ENCODE peak calls at places on chromosome X, in nine cellular contexts. H is upper lobe of left lung; X is left ventricle myocardium inferior; R is CD8-positive, alpha-beta T cell; F is cardiac muscle cell; I is endodermal cell; Q is lung; T is hepatocyte; M is transverse colon. D is an unnamed sample.
A peak's percentile ranks its signal among the peaks of the same experiment; 100 is the strongest.

GRCh38 chrX:50813843-50814661 is at the start of gene SHROOM4:
- DNase-seq in I (peak; percentile 82), X (peak; percentile 40), H (peak; percentile 44), T (peak; percentile 74), R (no peak), F (peak; percentile 33), Q (peak; percentile 48), M (peak; percentile 46), D (peak; percentile 81)

GRCh38 chrX:110531873-110532272 is 173.2 kb downstream of the RTL9 start:
- DNase-seq in M (no peak), F (no peak), R (no peak), H (no peak), I (no peak), T (no peak), X (no peak), Q (no peak), D (no peak)

GRCh38 chrX:18833071-18833731 is 125.8 kb downstream of the PPEF1 start:
- DNase-seq in R (no peak), F (no peak), X (peak; percentile 32), T (no peak), Q (no peak), M (no peak), H (peak; percentile 24), I (no peak), D (no peak)

GRCh38 chrX:128622296-128622695 is 570.1 kb upstream of the ACTRT1 start:
- DNase-seq in R (no peak), T (no peak), I (no peak), M (no peak), Q (no peak), F (no peak), X (no peak), H (no peak), D (no peak)

GRCh38 chrX:82556588-82556987 is 951.5 kb upstream of the POU3F4 start:
- DNase-seq in X (no peak), R (no peak), F (no peak), M (no peak), Q (no peak), I (no peak), H (no peak), T (no peak), D (no peak)

GRCh38 chrX:106919932-106920452 is at the start of gene CLDN2:
- DNase-seq in I (peak; percentile 81), F (peak; percentile 64), H (no peak), T (no peak), X (no peak), R (no peak), Q (no peak), M (no peak), D (no peak)

GRCh38 chrX:138026211-138026610 is 460.3 kb downstream of the ZIC3 start:
- DNase-seq in M (no peak), H (no peak), T (peak; percentile 8), X (no peak), I (no peak), F (peak; percentile 23), Q (no peak), R (no peak), D (peak; percentile 44)

GRCh38 chrX:92260102-92260501 is 480.9 kb downstream of the PCDH11X start:
- DNase-seq in F (no peak), I (peak; percentile 59), Q (no peak), T (no peak), H (no peak), M (no peak), X (no peak), R (no peak), D (peak; percentile 24)

GRCh38 chrX:40867352-40867751 is 132.0 kb upstream of the MED14 start:
- DNase-seq in M (no peak), Q (no peak), F (peak; percentile 34), H (no peak), X (no peak), R (no peak), T (peak; percentile 54), I (no peak), D (peak; percentile 40)

GRCh38 chrX:13059676-13060499 is 15.5 kb upstream of the FAM9C start:
- DNase-seq in M (no peak), H (no peak), F (no peak), I (no peak), X (no peak), T (peak; percentile 54), Q (no peak), R (no peak), D (no peak)

GRCh38 chrX:115639481-115639880 is 78.5 kb downstream of the PLS3 start:
- DNase-seq in H (no peak), I (no peak), F (no peak), X (no peak), T (no peak), R (no peak), M (no peak), Q (no peak), D (no peak)

GRCh38 chrX:3037218-3037617 is 4.1 kb upstream of the ARSF start:
- DNase-seq in T (no peak), I (peak; percentile 18), M (no peak), Q (no peak), R (no peak), H (no peak), X (no peak), F (no peak), D (no peak)

GRCh38 chrX:139969286-139969685 is 4.0 kb upstream of the CXorf66 start:
- DNase-seq in X (no peak), Q (no peak), H (no peak), F (no peak), R (no peak), I (no peak), T (no peak), M (no peak), D (peak; percentile 21)

GRCh38 chrX:1535241-1536041 is 1.5 kb downstream of the P2RY8 start:
- DNase-seq in T (no peak), M (peak; percentile 39), I (no peak), Q (no peak), H (peak; percentile 68), X (no peak), F (no peak), R (peak; percentile 7), D (no peak)

GRCh38 chrX:74422029-74422352 is 698 bp downstream of the SLC16A2 start:
- DNase-seq in H (no peak), R (no peak), X (no peak), I (no peak), M (no peak), F (no peak), Q (no peak), T (no peak), D (no peak)
- H3K4me3 ChIP-seq in H (peak overlapping the region; percentile 20), R (no peak overlapping the region), X (peak overlapping the region; percentile 71), I (peak overlapping the region; percentile 76), M (peak overlapping the region; percentile 39), F (peak overlapping the region; percentile 40), Q (peak overlapping the region; percentile 33), T (peak overlapping the region; percentile 33), D (peak overlapping the region; percentile 62)

DNA sequence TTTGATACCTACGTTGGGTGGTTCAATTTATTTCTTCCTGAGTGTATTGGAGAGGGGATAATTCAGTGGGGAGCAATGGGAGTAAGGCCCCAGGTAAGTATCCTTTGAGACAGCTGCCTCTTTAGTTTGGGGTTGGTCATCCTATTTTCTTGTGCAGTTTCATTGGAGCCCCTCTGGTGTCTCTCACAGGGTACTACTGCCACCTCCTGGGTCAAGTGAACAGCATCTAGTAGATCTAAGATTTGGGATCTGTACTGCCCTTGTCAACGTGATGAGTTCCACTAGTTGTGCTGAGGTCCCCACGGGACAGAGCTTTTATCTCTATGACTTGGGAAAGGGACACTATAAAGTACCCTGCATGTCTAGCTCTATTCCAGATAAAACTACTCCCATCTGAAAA is 80.6 kb downstream of the PBDC1 start:
- DNase-seq in H (no peak), M (peak; percentile 31), T (peak; percentile 39), X (no peak), R (no peak), Q (no peak), I (peak; percentile 73), F (peak; percentile 43), D (peak; percentile 50)
- TF ChIP-seq CTCF in H (no peak), M (no peak), T (peak; percentile 51), X (peak; percentile 57), R (peak; percentile 41), Q (peak; percentile 23), I (peak; percentile 73), F (peak; percentile 47), D (peak; percentile 48)

GRCh38 chrX:71636438-71637252 is 18.3 kb upstream of the CXCR3 start:
- DNase-seq in M (peak; percentile 21), H (no peak), Q (no peak), R (no peak), X (no peak), T (no peak), F (no peak), I (no peak), D (no peak)

GRCh38 chrX:71637253-71637618 is 18.9 kb upstream of the CXCR3 start:
- DNase-seq in X (no peak), Q (no peak), M (no peak), I (no peak), T (no peak), R (no peak), F (no peak), H (no peak), D (no peak)

GRCh38 chrX:71629467-71629866 is 11.2 kb upstream of the CXCR3 start:
- DNase-seq in R (no peak), F (no peak), H (no peak), X (no peak), I (no peak), Q (no peak), M (no peak), T (no peak), D (no peak)

GRCh38 chrX:71634366-71634765 is 16.1 kb upstream of the CXCR3 start:
- DNase-seq in M (no peak), T (no peak), Q (no peak), R (no peak), X (peak; percentile 44), I (no peak), H (no peak), F (peak; percentile 69), D (no peak)

DNA sequence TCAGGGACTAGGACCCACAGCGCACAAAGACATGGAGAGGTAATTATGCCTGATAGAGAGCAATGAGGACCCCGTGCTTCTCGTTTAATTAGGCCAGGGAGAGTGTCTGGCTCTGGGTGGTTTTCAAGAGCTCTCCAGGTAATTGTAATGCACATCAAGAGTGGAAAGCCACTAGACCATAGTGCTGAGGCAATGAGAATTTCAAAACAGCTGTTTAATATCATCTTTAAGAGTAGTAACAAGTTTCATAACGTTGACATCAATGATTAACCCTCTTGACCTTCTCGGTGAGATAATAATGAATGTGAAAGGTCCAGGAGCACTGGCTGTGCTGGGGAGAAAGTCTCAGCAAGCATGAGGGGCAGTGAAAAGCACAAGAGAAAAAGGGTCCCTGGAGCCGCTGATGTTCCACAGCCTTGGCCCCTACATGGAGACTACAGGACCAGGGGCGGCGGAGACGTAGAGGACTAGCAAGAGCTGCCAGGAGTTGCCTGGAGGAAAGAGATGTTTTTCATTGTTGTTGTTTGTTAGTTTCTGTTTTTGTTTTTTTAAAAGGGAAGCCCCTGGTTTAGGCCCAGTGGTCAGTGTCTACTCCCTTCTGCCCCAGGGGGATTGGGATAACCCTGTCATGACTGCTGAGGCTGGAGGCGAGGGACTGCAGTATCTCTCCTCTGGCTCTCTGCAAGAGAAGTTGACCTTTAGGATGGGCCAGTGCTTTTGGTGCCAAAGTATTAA is 14.8 kb upstream of the CXCR3 start:
- DNase-seq in X (no peak), F (peak; percentile 30), Q (no peak), H (no peak), M (no peak), I (no peak), T (no peak), R (no peak), D (no peak)
- H3K4me1 ChIP-seq in X (peaks cover 19% of the 10 kb centered on the region), F (peaks cover 17% of the 10 kb centered on the region), Q (no peaks in the 10 kb centered on the region), H (no peaks in the 10 kb centered on the region), M (no peaks in the 10 kb centered on the region), I (no peaks in the 10 kb centered on the region), T (no peaks in the 10 kb centered on the region), R (peaks cover 24% of the 10 kb centered on the region), D (no peaks in the 10 kb centered on the region)

GRCh38 chrX:73863268-73863667 is 300.3 kb downstream of the CHIC1 start:
- DNase-seq in R (no peak), Q (no peak), I (no peak), F (no peak), H (no peak), M (no peak), X (no peak), T (no peak), D (no peak)
- H3K4me3 ChIP-seq in R (no peak overlapping the region), Q (no peak overlapping the region), I (no peak overlapping the region), F (no peak overlapping the region), H (no peak overlapping the region), M (no peak overlapping the region), X (no peak overlapping the region), T (no peak overlapping the region), D (no peak overlapping the region)